ENCODE peak calls at places on chromosomes 1 and 21, in seven cellular contexts. One of them, this sample, is unnamed.

GRCh38 chr1:46447499-46448108 is 42.0 kb upstream of the DMBX1 start:
- DNase-seq in Caco-2: no peak
- DNase-seq in endothelial cell: no peak
- DNase-seq in MM.1S: no peak
- DNase-seq in omental fat pad: no peak
- DNase-seq in WTC11: no peak
- DNase-seq in ovary: no peak
- DNase-seq in this sample: no peak

GRCh38 chr1:43576521-43576920 is 45.8 kb downstream of the PTPRF start:
- DNase-seq in omental fat pad: no peak
- DNase-seq in Caco-2: no peak
- DNase-seq in MM.1S: no peak
- DNase-seq in ovary: no peak
- DNase-seq in WTC11: no peak
- DNase-seq in endothelial cell: no peak
- DNase-seq in this sample: no peak

GRCh38 chr1:214603819-214604252 is 841 bp downstream of the CENPF start:
- DNase-seq in Caco-2: no peak
- DNase-seq in ovary: no peak
- DNase-seq in WTC11: no peak
- DNase-seq in omental fat pad: no peak
- DNase-seq in MM.1S: peak
- DNase-seq in endothelial cell: no peak
- DNase-seq in this sample: no peak

GRCh38 chr1:201461193-201461657 is 7.8 kb downstream of the PHLDA3 start:
- DNase-seq in WTC11: no peak
- DNase-seq in omental fat pad: no peak
- DNase-seq in Caco-2: peak
- DNase-seq in ovary: no peak
- DNase-seq in endothelial cell: no peak
- DNase-seq in MM.1S: no peak
- DNase-seq in this sample: no peak

GRCh38 chr1:226002667-226003501 is 3.7 kb upstream of the SDE2 start:
- DNase-seq in MM.1S: no peak
- DNase-seq in WTC11: peak
- DNase-seq in omental fat pad: no peak
- DNase-seq in ovary: no peak
- DNase-seq in endothelial cell: peak
- DNase-seq in Caco-2: peak
- DNase-seq in this sample: no peak

GRCh38 chr1:37478890-37479254 is 4.5 kb downstream of the ZC3H12A start:
- DNase-seq in endothelial cell: no peak
- DNase-seq in WTC11: no peak
- DNase-seq in ovary: no peak
- DNase-seq in Caco-2: no peak
- DNase-seq in omental fat pad: no peak
- DNase-seq in MM.1S: no peak
- DNase-seq in this sample: no peak

GRCh38 chr1:183578846-183579245 is 11.4 kb downstream of the NCF2 start:
- DNase-seq in WTC11: no peak
- DNase-seq in MM.1S: no peak
- DNase-seq in endothelial cell: no peak
- DNase-seq in Caco-2: peak
- DNase-seq in ovary: no peak
- DNase-seq in omental fat pad: no peak
- DNase-seq in this sample: no peak

GRCh38 chr21:30227633-30228404 is 11.9 kb upstream of the CLDN8 start:
- DNase-seq in Caco-2: peak
- DNase-seq in endothelial cell: no peak
- DNase-seq in omental fat pad: no peak
- DNase-seq in WTC11: no peak
- DNase-seq in MM.1S: no peak
- DNase-seq in ovary: no peak
- DNase-seq in this sample: no peak

GRCh38 chr1:26046313-26047031 is 554 bp upstream of the SLC30A2 start:
- DNase-seq in WTC11: peak
- DNase-seq in ovary: no peak
- DNase-seq in omental fat pad: no peak
- DNase-seq in endothelial cell: no peak
- DNase-seq in Caco-2: no peak
- DNase-seq in MM.1S: no peak
- DNase-seq in this sample: no peak

GRCh38 chr1:115807723-115808122 is 33.2 kb downstream of the NHLH2 start:
- DNase-seq in MM.1S: peak
- DNase-seq in endothelial cell: peak
- DNase-seq in ovary: no peak
- DNase-seq in Caco-2: peak
- DNase-seq in omental fat pad: no peak
- DNase-seq in WTC11: peak
- DNase-seq in this sample: peak

GRCh38 chr1:232169436-232169835 is 460.5 kb downstream of the SIPA1L2 start:
- DNase-seq in endothelial cell: no peak
- DNase-seq in ovary: no peak
- DNase-seq in WTC11: no peak
- DNase-seq in Caco-2: no peak
- DNase-seq in omental fat pad: no peak
- DNase-seq in MM.1S: no peak
- DNase-seq in this sample: no peak

GRCh38 chr1:18725231-18725895 is 94.7 kb downstream of the PAX7 start:
- DNase-seq in MM.1S: no peak
- DNase-seq in ovary: no peak
- DNase-seq in Caco-2: no peak
- DNase-seq in WTC11: peak
- DNase-seq in endothelial cell: no peak
- DNase-seq in omental fat pad: no peak
- DNase-seq in this sample: no peak

GRCh38 chr1:46223472-46223943 is 20.4 kb downstream of the LURAP1 start:
- DNase-seq in ovary: peak
- DNase-seq in Caco-2: peak
- DNase-seq in endothelial cell: peak
- DNase-seq in MM.1S: peak
- DNase-seq in WTC11: peak
- DNase-seq in omental fat pad: peak
- DNase-seq in this sample: peak

GRCh38 chr1:224783006-224783651 is 146.3 kb upstream of the DNAH14 start:
- DNase-seq in Caco-2: no peak
- DNase-seq in endothelial cell: no peak
- DNase-seq in omental fat pad: no peak
- DNase-seq in WTC11: no peak
- DNase-seq in ovary: no peak
- DNase-seq in MM.1S: peak
- DNase-seq in this sample: no peak

GRCh38 chr1:185627136-185627535 is 107.1 kb upstream of the HMCN1 start:
- DNase-seq in omental fat pad: no peak
- DNase-seq in Caco-2: no peak
- DNase-seq in MM.1S: no peak
- DNase-seq in WTC11: no peak
- DNase-seq in ovary: no peak
- DNase-seq in endothelial cell: no peak
- DNase-seq in this sample: no peak

GRCh38 chr1:16615253-16616252 is 2.2 kb upstream of the NBPF1 start:
- DNase-seq in WTC11: peak
- DNase-seq in endothelial cell: peak
- DNase-seq in MM.1S: no peak
- DNase-seq in omental fat pad: peak
- DNase-seq in Caco-2: peak
- DNase-seq in ovary: peak
- DNase-seq in this sample: peak

GRCh38 chr1:247373721-247374141 is 42.1 kb upstream of the ZNF496 start:
- DNase-seq in Caco-2: no peak
- DNase-seq in endothelial cell: peak
- DNase-seq in omental fat pad: peak
- DNase-seq in WTC11: peak
- DNase-seq in MM.1S: peak
- DNase-seq in ovary: peak
- DNase-seq in this sample: peak

DNA sequence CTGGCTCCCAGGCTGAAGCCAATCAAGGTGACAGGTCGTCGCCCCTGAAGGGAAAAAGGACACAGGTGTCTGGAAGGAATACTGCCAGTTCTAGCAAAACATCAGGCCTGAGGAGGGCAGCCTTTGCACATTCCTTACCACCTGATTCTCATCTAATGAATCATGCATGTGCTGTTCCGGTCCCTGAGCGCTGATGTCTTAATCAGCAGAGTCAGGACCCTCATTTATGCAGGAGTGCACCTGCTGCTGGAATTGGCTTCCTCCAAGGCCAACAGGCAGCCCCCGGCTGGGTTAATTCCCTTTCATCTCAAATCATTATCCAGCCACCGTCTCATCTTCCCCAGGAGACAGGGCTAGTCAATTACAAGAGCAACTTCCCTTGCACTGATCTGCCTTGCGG is 62.3 kb downstream of the TMCO4 start:
- DNase-seq in MM.1S: no peak
- DNase-seq in endothelial cell: no peak
- DNase-seq in WTC11: no peak
- DNase-seq in omental fat pad: no peak
- DNase-seq in Caco-2: no peak
- DNase-seq in ovary: no peak
- DNase-seq in this sample: no peak
- TF ChIP-seq CTCF in MM.1S: no peak
- TF ChIP-seq CTCF in endothelial cell: no peak
- TF ChIP-seq CTCF in WTC11: no peak
- TF ChIP-seq CTCF in omental fat pad: no peak
- TF ChIP-seq CTCF in Caco-2: peak
- TF ChIP-seq CTCF in ovary: no peak
- TF ChIP-seq CTCF in this sample: no peak

DNA sequence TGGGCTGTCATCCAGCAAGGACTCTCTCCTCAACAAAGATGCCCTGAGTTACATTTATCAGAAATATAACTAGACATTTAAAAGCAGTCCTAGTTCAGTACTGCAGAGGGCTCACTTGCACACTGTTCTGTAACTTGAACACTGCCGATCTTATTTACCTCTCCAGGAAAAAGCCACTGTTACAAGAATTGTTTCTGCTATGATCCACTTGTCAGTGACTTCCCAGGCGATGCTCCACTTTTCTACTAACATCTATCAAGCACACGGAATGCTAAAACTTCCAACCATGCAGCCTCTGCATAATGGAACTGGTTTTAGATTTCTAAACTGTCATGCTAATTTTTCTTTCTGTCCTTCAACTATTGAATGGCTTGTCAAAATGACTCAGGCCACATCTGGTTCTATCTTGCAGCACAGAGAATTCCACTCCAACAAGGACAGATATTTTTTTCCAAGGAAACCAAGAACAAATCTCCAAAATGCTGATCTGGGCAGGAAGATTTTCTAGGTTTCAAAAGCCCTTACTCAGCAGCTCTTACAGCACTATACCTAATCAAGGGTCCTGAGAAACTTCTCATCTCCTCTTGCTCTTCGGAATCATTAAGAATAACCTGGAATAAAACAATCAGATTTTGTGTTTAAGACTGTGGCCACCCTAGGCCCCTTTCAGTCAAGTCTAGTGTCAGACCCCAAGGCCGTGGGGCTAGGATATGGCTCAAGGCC is 9.9 kb downstream of the SEC16B start:
- DNase-seq in ovary: no peak
- DNase-seq in Caco-2: no peak
- DNase-seq in MM.1S: no peak
- DNase-seq in omental fat pad: no peak
- DNase-seq in endothelial cell: no peak
- DNase-seq in WTC11: no peak
- DNase-seq in this sample: no peak
- TF ChIP-seq CTCF in ovary: no peak
- TF ChIP-seq CTCF in Caco-2: peak
- TF ChIP-seq CTCF in MM.1S: no peak
- TF ChIP-seq CTCF in omental fat pad: no peak
- TF ChIP-seq CTCF in endothelial cell: peak
- TF ChIP-seq CTCF in WTC11: no peak
- TF ChIP-seq CTCF in this sample: peak

DNA sequence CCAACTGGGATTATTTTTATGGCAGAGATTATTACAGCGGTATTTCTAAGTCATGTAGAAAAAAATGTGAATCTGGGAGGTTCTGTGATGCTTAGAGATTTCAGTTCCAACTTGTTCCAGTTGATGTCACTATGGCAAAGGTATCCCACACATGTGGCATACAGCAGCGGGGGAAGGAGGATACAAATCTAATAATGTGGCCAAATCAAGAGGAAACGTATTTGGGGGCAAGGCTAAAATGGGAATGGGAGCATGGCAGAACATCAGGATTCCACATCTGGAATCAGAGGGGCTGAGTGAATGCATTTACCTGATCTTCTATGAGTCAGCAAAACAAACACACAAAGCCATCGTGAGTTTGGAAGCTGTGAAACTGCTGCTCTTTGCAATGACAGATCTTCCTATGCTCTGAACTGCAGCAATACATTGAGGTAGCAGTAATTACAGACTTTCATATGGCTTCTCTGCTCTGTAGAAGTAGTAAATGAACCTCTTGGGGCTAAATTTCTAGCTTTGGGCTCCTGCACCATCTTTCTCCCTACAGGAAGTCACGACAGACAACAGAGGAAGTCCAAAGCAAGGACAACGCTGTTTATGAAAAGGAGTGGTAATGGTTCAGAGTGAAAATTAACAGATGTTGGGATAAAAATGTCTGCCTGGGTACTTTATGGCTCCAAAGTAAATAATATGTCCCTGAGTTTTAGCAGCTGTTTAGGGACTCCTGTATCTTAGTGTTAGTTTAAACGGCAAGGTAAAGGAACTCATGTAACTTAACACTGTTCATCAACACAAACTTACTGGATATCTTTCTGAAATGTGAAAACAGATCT is 55.6 kb downstream of the GABPA start:
- DNase-seq in WTC11: no peak
- DNase-seq in endothelial cell: no peak
- DNase-seq in MM.1S: peak
- DNase-seq in Caco-2: no peak
- DNase-seq in omental fat pad: no peak
- DNase-seq in ovary: no peak
- DNase-seq in this sample: no peak
- TF ChIP-seq CTCF in WTC11: no peak
- TF ChIP-seq CTCF in endothelial cell: peak
- TF ChIP-seq CTCF in MM.1S: peak
- TF ChIP-seq CTCF in Caco-2: peak
- TF ChIP-seq CTCF in omental fat pad: no peak
- TF ChIP-seq CTCF in ovary: no peak
- TF ChIP-seq CTCF in this sample: peak

DNA sequence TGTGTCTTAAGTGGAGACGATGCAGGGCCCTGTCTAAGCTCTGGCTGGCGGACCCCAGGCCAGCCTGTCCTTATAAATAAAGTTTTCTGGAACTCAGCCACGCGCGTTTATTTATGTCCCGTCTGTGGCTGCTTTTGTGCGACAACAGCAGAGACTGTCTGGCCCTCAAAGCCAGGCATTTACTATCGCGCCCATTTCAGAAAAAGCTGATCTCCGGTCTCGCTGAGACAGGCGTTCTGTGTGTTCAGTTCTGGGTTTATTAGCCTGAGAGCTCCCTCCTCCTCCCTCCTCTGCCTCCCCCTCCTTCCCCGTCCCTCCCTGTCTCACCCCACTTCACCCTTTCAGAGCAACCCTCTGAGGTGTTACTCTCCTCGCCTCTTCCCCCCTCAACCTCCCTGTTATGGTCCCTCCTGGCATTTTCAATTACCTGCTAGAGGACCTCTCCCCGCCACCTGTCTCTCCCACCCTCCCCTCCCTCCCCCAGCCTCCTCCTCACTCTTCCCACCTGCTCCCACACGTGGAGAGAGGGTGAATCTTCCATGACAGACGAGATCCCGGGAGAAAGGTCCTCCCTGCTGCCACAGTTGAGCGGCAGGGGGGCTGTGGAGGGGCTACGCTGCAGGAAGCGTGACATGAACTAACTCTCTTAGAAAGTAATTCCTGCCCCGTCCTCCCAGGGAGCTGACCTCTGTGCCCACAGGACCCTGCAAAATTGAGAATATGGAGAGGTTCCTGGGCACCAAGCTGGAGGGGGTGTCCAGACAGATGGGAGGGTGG is 59.9 kb downstream of the SPSB1 start:
- DNase-seq in endothelial cell: peak
- DNase-seq in Caco-2: no peak
- DNase-seq in ovary: no peak
- DNase-seq in omental fat pad: no peak
- DNase-seq in WTC11: peak
- DNase-seq in MM.1S: no peak
- DNase-seq in this sample: no peak
- TF ChIP-seq CTCF in endothelial cell: no peak
- TF ChIP-seq CTCF in Caco-2: no peak
- TF ChIP-seq CTCF in ovary: no peak
- TF ChIP-seq CTCF in omental fat pad: no peak
- TF ChIP-seq CTCF in WTC11: no peak
- TF ChIP-seq CTCF in MM.1S: no peak
- TF ChIP-seq CTCF in this sample: peak